ENCODE peak calls at places on chromosomes 6 and 20, in six cellular contexts. One of them, this sample, is unnamed.
A peak's percentile ranks its signal among the peaks of the same experiment; 100 is the strongest.

GRCh38 chr6:71056656-71057055 is 99.8 kb upstream of the B3GAT2 start:
- DNase-seq in PC-9: no peak
- DNase-seq in stimulated activated CD4-positive, alpha-beta T cell treated with anti-CD3 and anti-CD28 coated beads, Interleukin-2, amount 100 ng/mL, for 48 hours: no peak
- DNase-seq in GM06990: no peak
- DNase-seq in naive B cell: no peak
- DNase-seq in GM03348: no peak
- DNase-seq in this sample: no peak

GRCh38 chr6:14713008-14713452 is 532.8 kb upstream of the JARID2 start:
- DNase-seq in naive B cell: no peak
- DNase-seq in PC-9: peak; percentile 92
- DNase-seq in GM03348: peak; percentile 76
- DNase-seq in GM06990: no peak
- DNase-seq in stimulated activated CD4-positive, alpha-beta T cell treated with anti-CD3 and anti-CD28 coated beads, Interleukin-2, amount 100 ng/mL, for 48 hours: no peak
- DNase-seq in this sample: no peak

GRCh38 chr6:83151114-83151513 is 42.0 kb downstream of the PGM3 start:
- DNase-seq in GM03348: no peak
- DNase-seq in GM06990: no peak
- DNase-seq in stimulated activated CD4-positive, alpha-beta T cell treated with anti-CD3 and anti-CD28 coated beads, Interleukin-2, amount 100 ng/mL, for 48 hours: no peak
- DNase-seq in naive B cell: no peak
- DNase-seq in PC-9: no peak
- DNase-seq in this sample: no peak

GRCh38 chr20:59720013-59720412 is 115.7 kb downstream of the PHACTR3 start:
- DNase-seq in PC-9: no peak
- DNase-seq in GM06990: no peak
- DNase-seq in stimulated activated CD4-positive, alpha-beta T cell treated with anti-CD3 and anti-CD28 coated beads, Interleukin-2, amount 100 ng/mL, for 48 hours: no peak
- DNase-seq in naive B cell: no peak
- DNase-seq in GM03348: no peak
- DNase-seq in this sample: no peak

GRCh38 chr6:63529498-63529897 is 42.8 kb upstream of the LOC128125822 start:
- DNase-seq in PC-9: no peak
- DNase-seq in stimulated activated CD4-positive, alpha-beta T cell treated with anti-CD3 and anti-CD28 coated beads, Interleukin-2, amount 100 ng/mL, for 48 hours: no peak
- DNase-seq in GM06990: peak; percentile 23
- DNase-seq in naive B cell: no peak
- DNase-seq in GM03348: no peak
- DNase-seq in this sample: no peak

GRCh38 chr6:126664271-126664670 is 324.4 kb downstream of the CENPW start:
- DNase-seq in GM03348: peak; percentile 13
- DNase-seq in naive B cell: no peak
- DNase-seq in GM06990: no peak
- DNase-seq in stimulated activated CD4-positive, alpha-beta T cell treated with anti-CD3 and anti-CD28 coated beads, Interleukin-2, amount 100 ng/mL, for 48 hours: no peak
- DNase-seq in PC-9: no peak
- DNase-seq in this sample: no peak

GRCh38 chr20:11155156-11155805 is 481.5 kb upstream of the JAG1 start:
- DNase-seq in naive B cell: no peak
- DNase-seq in stimulated activated CD4-positive, alpha-beta T cell treated with anti-CD3 and anti-CD28 coated beads, Interleukin-2, amount 100 ng/mL, for 48 hours: no peak
- DNase-seq in GM03348: no peak
- DNase-seq in PC-9: no peak
- DNase-seq in GM06990: no peak
- DNase-seq in this sample: peak; percentile 98

GRCh38 chr20:57005146-57005933 is 261.1 kb downstream of the BMP7 start:
- DNase-seq in GM03348: no peak
- DNase-seq in naive B cell: no peak
- DNase-seq in GM06990: no peak
- DNase-seq in stimulated activated CD4-positive, alpha-beta T cell treated with anti-CD3 and anti-CD28 coated beads, Interleukin-2, amount 100 ng/mL, for 48 hours: no peak
- DNase-seq in PC-9: no peak
- DNase-seq in this sample: no peak

This sample was measured in LNCaP clone FGC.